ENCODE peak calls at places on chromosomes 1 and 21, in seven cellular contexts. K, R, H, Y, I, P and E are unnamed samples. For H3K4me1, the result is how much of the 10 kb centered on the place peaks cover.

GRCh38 chr1:172600615-172601014 is 58.3 kb upstream of the FASLG start:
- DNase-seq in K (no peak), R (no peak), H (no peak), Y (no peak), I (no peak), P (no peak), E (no peak)

GRCh38 chr21:42636535-42636914 is 16.9 kb upstream of the PDE9A start:
- DNase-seq in K (no peak), R (no peak), H (no peak), Y (no peak), I (no peak), P (no peak), E (no peak)

GRCh38 chr1:153567621-153568366 is 2.1 kb upstream of the S100A2 start:
- DNase-seq in K (no peak), R (no peak), H (no peak), Y (no peak), I (no peak), P (no peak), E (no peak)

GRCh38 chr1:228101994-228102790 is 933 bp downstream of the C1orf35 start:
- DNase-seq in K (peak), R (peak), H (peak), Y (peak), I (no peak), P (no peak), E (no peak)

GRCh38 chr21:35284199-35284598 is 235.1 kb upstream of the RUNX1 start:
- DNase-seq in K (no peak), R (no peak), H (no peak), Y (peak), I (no peak), P (no peak), E (peak)

GRCh38 chr1:112935474-112936289 is 20.3 kb downstream of the SLC16A1 start:
- DNase-seq in K (no peak), R (no peak), H (no peak), Y (no peak), I (no peak), P (no peak), E (no peak)

GRCh38 chr1:91651671-91652071 is 151.0 kb downstream of the CDC7 start:
- DNase-seq in K (no peak), R (peak), H (no peak), Y (peak), I (no peak), P (peak), E (peak)

GRCh38 chr1:199151634-199152429 is 513.0 kb downstream of the PTPRC start:
- DNase-seq in K (no peak), R (no peak), H (no peak), Y (no peak), I (no peak), P (no peak), E (no peak)

GRCh38 chr1:156647351-156647750 is 5.4 kb downstream of the BCAN start:
- DNase-seq in K (no peak), R (no peak), H (no peak), Y (no peak), I (no peak), P (no peak), E (no peak)

GRCh38 chr1:243325305-243325890 is 69.6 kb downstream of the SDCCAG8 start:
- DNase-seq in K (no peak), R (no peak), H (no peak), Y (no peak), I (no peak), P (no peak), E (peak)

GRCh38 chr1:110565565-110565964 is 40.6 kb downstream of the KCNA2 start:
- DNase-seq in K (no peak), R (no peak), H (no peak), Y (no peak), I (no peak), P (no peak), E (no peak)

GRCh38 chr21:45316871-45317400 is 29.2 kb upstream of the POFUT2 start:
- DNase-seq in K (no peak), R (peak), H (no peak), Y (peak), I (no peak), P (no peak), E (no peak)

GRCh38 chr1:247551716-247552115 is 2.8 kb downstream of the GCSAML start:
- DNase-seq in K (no peak), R (no peak), H (no peak), Y (no peak), I (no peak), P (no peak), E (no peak)

GRCh38 chr1:157968951-157969350 is 24.5 kb upstream of the KIRREL1 start:
- DNase-seq in K (no peak), R (no peak), H (no peak), Y (no peak), I (no peak), P (no peak), E (no peak)

GRCh38 chr1:33323663-33324477 is 3.0 kb upstream of the A3GALT2 start:
- DNase-seq in K (no peak), R (peak), H (no peak), Y (no peak), I (no peak), P (no peak), E (no peak)

GRCh38 chr1:13666317-13666716 is 33.7 kb upstream of the PRDM2 start:
- DNase-seq in K (no peak), R (no peak), H (no peak), Y (no peak), I (no peak), P (no peak), E (no peak)

GRCh38 chr1:19710825-19711611 is 46.3 kb downstream of the HTR6 start:
- DNase-seq in K (no peak), R (no peak), H (no peak), Y (no peak), I (peak), P (no peak), E (no peak)

GRCh38 chr1:212037900-212038299 is 2.4 kb downstream of the DTL start:
- DNase-seq in K (no peak), R (no peak), H (no peak), Y (no peak), I (no peak), P (no peak), E (no peak)

GRCh38 chr1:15004396-15004795 is 149.2 kb upstream of the TMEM51 start:
- DNase-seq in K (no peak), R (no peak), H (no peak), Y (no peak), I (peak), P (no peak), E (no peak)

GRCh38 chr1:2508180-2508579 is 18.2 kb downstream of the PANK4 start:
- DNase-seq in K (no peak), R (no peak), H (no peak), Y (no peak), I (no peak), P (no peak), E (no peak)

GRCh38 chr1:61680500-61680899 is 44.4 kb downstream of the TM2D1 start:
- DNase-seq in K (no peak), R (no peak), H (no peak), Y (no peak), I (no peak), P (no peak), E (no peak)

GRCh38 chr1:224205438-224205840 is 22.4 kb downstream of the DEGS1 start:
- DNase-seq in K (no peak), R (no peak), H (no peak), Y (no peak), I (peak), P (no peak), E (no peak)

GRCh38 chr1:11061652-11062365 is 2.0 kb upstream of the SRM start:
- DNase-seq in K (no peak), R (peak), H (no peak), Y (no peak), I (no peak), P (no peak), E (no peak)

GRCh38 chr21:45983981-45984551 is 2.5 kb downstream of the COL6A1 start:
- DNase-seq in K (no peak), R (peak), H (no peak), Y (peak), I (no peak), P (no peak), E (no peak)

GRCh38 chr1:6260961-6261614 is at the start of gene GPR153:
- DNase-seq in K (peak), R (peak), H (peak), Y (peak), I (no peak), P (no peak), E (no peak)

GRCh38 chr21:43884861-43885370 is 19.9 kb downstream of the AGPAT3 start:
- DNase-seq in K (no peak), R (peak), H (no peak), Y (peak), I (no peak), P (no peak), E (no peak)
- H3K4me3 ChIP-seq in K (no peak), R (no peak), H (no peak), Y (no peak), I (no peak), P (no peak), E (no peak)

GRCh38 chr1:202568466-202569196 is 141.6 kb downstream of the SYT2 start:
- DNase-seq in K (no peak), R (no peak), H (no peak), Y (no peak), I (no peak), P (no peak), E (no peak)

GRCh38 chr1:202565890-202566289 is 144.4 kb downstream of the SYT2 start:
- DNase-seq in K (no peak), R (no peak), H (no peak), Y (no peak), I (peak), P (no peak), E (no peak)

GRCh38 chr1:202564958-202565497 is 145.2 kb downstream of the SYT2 start:
- DNase-seq in K (no peak), R (no peak), H (no peak), Y (no peak), I (no peak), P (no peak), E (no peak)

GRCh38 chr1:202569393-202570322 is 140.6 kb downstream of the SYT2 start:
- DNase-seq in K (no peak), R (no peak), H (no peak), Y (no peak), I (no peak), P (no peak), E (no peak)

GRCh38 chr1:202567747-202568146 is 142.5 kb downstream of the SYT2 start:
- DNase-seq in K (no peak), R (no peak), H (no peak), Y (no peak), I (no peak), P (no peak), E (no peak)
- H3K4me1 ChIP-seq in K (half or more), R (under half), H (under half), Y (under half), I (under half), P (half or more), E (under half)

GRCh38 chr1:240092301-240093119 is 827 bp downstream of the FMN2 start:
- DNase-seq in K (no peak), R (peak), H (peak), Y (peak), I (no peak), P (no peak), E (no peak)

GRCh38 chr1:240094043-240094722 is 2.5 kb downstream of the FMN2 start:
- DNase-seq in K (no peak), R (no peak), H (no peak), Y (no peak), I (no peak), P (no peak), E (no peak)

GRCh38 chr1:240093120-240093961 is 1.7 kb downstream of the FMN2 start:
- DNase-seq in K (no peak), R (peak), H (peak), Y (peak), I (no peak), P (no peak), E (no peak)

GRCh38 chr1:240091201-240091600 is 482 bp upstream of the FMN2 start:
- DNase-seq in K (no peak), R (no peak), H (no peak), Y (no peak), I (no peak), P (no peak), E (no peak)

DNA sequence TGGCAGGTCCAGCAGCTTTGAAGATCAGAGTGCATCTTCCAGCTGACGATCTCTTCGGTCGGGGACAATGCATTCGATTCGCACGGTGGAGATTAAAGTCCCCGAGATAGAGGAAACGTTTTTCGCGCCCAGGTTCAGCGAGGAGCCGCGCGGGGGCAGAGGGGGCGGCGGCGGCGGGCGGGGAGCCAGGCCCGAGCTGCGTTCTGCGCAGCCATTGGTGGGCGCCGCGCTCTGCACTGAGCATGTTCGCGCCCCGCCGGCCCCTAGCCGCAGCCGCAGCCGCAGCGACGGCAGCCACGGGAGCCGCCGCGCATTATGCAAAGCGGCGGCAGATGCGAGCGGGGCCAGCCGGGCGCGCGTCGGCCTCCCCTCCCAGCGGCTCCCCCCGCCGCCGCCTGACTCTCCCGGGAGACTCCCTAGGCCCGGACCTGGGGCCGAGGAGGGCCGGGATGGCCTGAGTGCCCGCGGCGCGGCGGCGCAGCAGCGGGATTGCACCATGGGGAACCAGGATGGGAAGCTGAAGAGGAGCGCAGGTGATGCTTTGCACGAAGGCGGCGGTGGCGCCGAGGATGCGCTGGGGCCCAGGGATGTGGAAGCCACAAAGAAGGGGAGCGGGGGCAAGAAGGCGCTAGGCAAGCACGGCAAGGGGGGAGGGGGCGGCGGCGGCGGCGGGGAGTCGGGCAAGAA is at the start of gene FMN2:
- DNase-seq in K (no peak), R (peak), H (peak), Y (peak), I (no peak), P (no peak), E (no peak)
- TF ChIP-seq EP300 in K (no peak), R (no peak), H (no peak), Y (no peak), I (no peak), P (no peak), E (no peak)

GRCh38 chr21:14630556-14631069 is 84.5 kb upstream of the SAMSN1 start:
- DNase-seq in K (no peak), R (no peak), H (no peak), Y (no peak), I (no peak), P (no peak), E (no peak)
- H3K4me3 ChIP-seq in K (no peak), R (no peak), H (no peak), Y (no peak), I (no peak), P (no peak), E (no peak)

DNA sequence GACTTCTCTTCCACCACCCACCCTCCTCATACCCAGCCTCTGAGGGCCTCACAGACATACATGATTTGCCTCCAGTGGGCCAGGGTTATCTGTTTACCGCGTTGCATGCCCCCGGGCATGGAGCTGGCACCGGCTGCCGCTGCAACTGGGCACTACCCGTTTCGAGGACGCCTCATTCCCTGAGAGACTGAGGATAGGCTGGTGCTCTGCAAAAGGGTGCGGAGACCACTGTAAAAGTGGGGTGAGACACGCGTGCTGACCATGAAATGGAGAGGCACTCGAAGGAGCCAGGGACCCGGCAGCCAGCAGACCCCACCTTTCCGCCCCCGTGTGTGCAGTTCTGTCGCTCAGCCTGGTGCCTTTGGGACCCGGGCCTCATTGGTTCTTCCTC is 20.6 kb downstream of the TP73 start:
- DNase-seq in K (no peak), R (peak), H (no peak), Y (no peak), I (no peak), P (no peak), E (no peak)
- H3K4me1 ChIP-seq in K (under half), R (under half), H (under half), Y (under half), I (half or more), P (under half), E (under half)

GRCh38 chr1:51956528-51957509 is 33.7 kb downstream of the RAB3B start:
- DNase-seq in K (no peak), R (no peak), H (no peak), Y (no peak), I (no peak), P (no peak), E (no peak)

GRCh38 chr1:51953079-51953478 is 37.4 kb downstream of the RAB3B start:
- DNase-seq in K (no peak), R (no peak), H (no peak), Y (no peak), I (peak), P (no peak), E (no peak)

GRCh38 chr1:51955797-51956527 is 34.5 kb downstream of the RAB3B start:
- DNase-seq in K (no peak), R (no peak), H (no peak), Y (no peak), I (peak), P (no peak), E (no peak)

GRCh38 chr1:51952638-51953037 is 37.9 kb downstream of the RAB3B start:
- DNase-seq in K (no peak), R (no peak), H (no peak), Y (no peak), I (no peak), P (no peak), E (no peak)

DNA sequence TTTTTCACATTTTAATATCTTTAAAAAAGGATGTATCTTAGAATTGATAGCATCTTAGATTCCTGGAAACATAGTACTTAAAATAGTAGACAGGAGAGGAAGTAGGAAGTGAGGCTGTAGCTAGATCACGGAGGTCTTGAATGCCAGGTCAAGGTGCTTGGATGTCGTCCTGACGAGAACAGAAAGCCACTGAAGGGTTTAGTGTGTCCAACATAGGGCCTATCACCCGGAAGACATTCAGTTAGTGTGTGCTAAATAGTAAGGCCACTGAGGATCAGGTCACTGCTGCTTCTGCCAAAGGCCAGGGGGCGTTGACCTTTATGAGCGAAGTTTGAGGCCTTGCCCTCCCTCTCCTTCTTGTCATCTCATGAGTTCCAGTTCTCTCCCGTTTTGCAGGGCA is 35.7 kb downstream of the RAB3B start:
- DNase-seq in K (no peak), R (no peak), H (no peak), Y (no peak), I (no peak), P (no peak), E (no peak)
- TF ChIP-seq EP300 in K (no peak), R (no peak), H (no peak), Y (no peak), I (no peak), P (no peak), E (no peak)